ENCODE peak calls at places on chromosomes 13 and 19, in nine cellular contexts. One of them, this sample, is unnamed.

GRCh38 chr19:3720533-3720917 is 12.3 kb downstream of the TJP3 start:
- DNase-seq in IMR-90: no peak
- DNase-seq in heart right ventricle: no peak
- DNase-seq in upper lobe of right lung: no peak
- DNase-seq in testis: no peak
- DNase-seq in A549: peak
- DNase-seq in tibial nerve: no peak
- DNase-seq in HCT116: no peak
- DNase-seq in psoas muscle: no peak
- DNase-seq in this sample: no peak

GRCh38 chr13:89136678-89137077 is 1465.5 kb downstream of the SLITRK5 start:
- DNase-seq in IMR-90: no peak
- DNase-seq in heart right ventricle: no peak
- DNase-seq in upper lobe of right lung: no peak
- DNase-seq in testis: no peak
- DNase-seq in A549: no peak
- DNase-seq in tibial nerve: no peak
- DNase-seq in HCT116: no peak
- DNase-seq in psoas muscle: no peak
- DNase-seq in this sample: no peak

GRCh38 chr13:96994030-96994848 is at the start of gene OXGR1:
- DNase-seq in IMR-90: no peak
- DNase-seq in heart right ventricle: no peak
- DNase-seq in upper lobe of right lung: no peak
- DNase-seq in testis: no peak
- DNase-seq in A549: no peak
- DNase-seq in tibial nerve: no peak
- DNase-seq in HCT116: no peak
- DNase-seq in psoas muscle: peak
- DNase-seq in this sample: no peak

GRCh38 chr19:15448014-15448777 is 1.6 kb downstream of the WIZ start:
- DNase-seq in IMR-90: no peak
- DNase-seq in heart right ventricle: no peak
- DNase-seq in upper lobe of right lung: no peak
- DNase-seq in testis: no peak
- DNase-seq in A549: no peak
- DNase-seq in tibial nerve: no peak
- DNase-seq in HCT116: no peak
- DNase-seq in psoas muscle: no peak
- DNase-seq in this sample: no peak

GRCh38 chr13:73961181-73961580 is 173.0 kb downstream of the KLF12 start:
- DNase-seq in IMR-90: no peak
- DNase-seq in heart right ventricle: no peak
- DNase-seq in upper lobe of right lung: no peak
- DNase-seq in testis: no peak
- DNase-seq in A549: no peak
- DNase-seq in tibial nerve: no peak
- DNase-seq in HCT116: no peak
- DNase-seq in psoas muscle: no peak
- DNase-seq in this sample: no peak

GRCh38 chr13:45879666-45880065 is 28.1 kb upstream of the SIAH3 start:
- DNase-seq in IMR-90: no peak
- DNase-seq in heart right ventricle: peak
- DNase-seq in upper lobe of right lung: no peak
- DNase-seq in testis: no peak
- DNase-seq in A549: peak
- DNase-seq in tibial nerve: no peak
- DNase-seq in HCT116: peak
- DNase-seq in psoas muscle: peak
- DNase-seq in this sample: peak

GRCh38 chr13:108795841-108796240 is 166.4 kb downstream of the MYO16 start:
- DNase-seq in IMR-90: peak
- DNase-seq in heart right ventricle: no peak
- DNase-seq in upper lobe of right lung: no peak
- DNase-seq in testis: no peak
- DNase-seq in A549: no peak
- DNase-seq in tibial nerve: no peak
- DNase-seq in HCT116: no peak
- DNase-seq in psoas muscle: no peak
- DNase-seq in this sample: no peak

GRCh38 chr13:79423801-79424642 is 18.0 kb upstream of the RBM26 start:
- DNase-seq in IMR-90: peak
- DNase-seq in heart right ventricle: no peak
- DNase-seq in upper lobe of right lung: no peak
- DNase-seq in testis: no peak
- DNase-seq in A549: peak
- DNase-seq in tibial nerve: no peak
- DNase-seq in HCT116: peak
- DNase-seq in psoas muscle: no peak
- DNase-seq in this sample: no peak

GRCh38 chr13:112341976-112342735 is 34.0 kb upstream of the SPACA7 start:
- DNase-seq in IMR-90: no peak
- DNase-seq in heart right ventricle: no peak
- DNase-seq in upper lobe of right lung: no peak
- DNase-seq in testis: no peak
- DNase-seq in A549: no peak
- DNase-seq in tibial nerve: no peak
- DNase-seq in HCT116: no peak
- DNase-seq in psoas muscle: no peak
- DNase-seq in this sample: no peak

GRCh38 chr19:18300930-18301717 is 19.7 kb upstream of the JUND start:
- DNase-seq in IMR-90: peak
- DNase-seq in heart right ventricle: peak
- DNase-seq in upper lobe of right lung: peak
- DNase-seq in testis: no peak
- DNase-seq in A549: peak
- DNase-seq in tibial nerve: peak
- DNase-seq in HCT116: no peak
- DNase-seq in psoas muscle: peak
- DNase-seq in this sample: no peak

GRCh38 chr13:92259523-92259922 is 861.1 kb downstream of the GPC5 start:
- DNase-seq in IMR-90: no peak
- DNase-seq in heart right ventricle: no peak
- DNase-seq in upper lobe of right lung: no peak
- DNase-seq in testis: no peak
- DNase-seq in A549: no peak
- DNase-seq in tibial nerve: no peak
- DNase-seq in HCT116: no peak
- DNase-seq in psoas muscle: no peak
- DNase-seq in this sample: no peak

GRCh38 chr19:19533826-19534225 is 4.2 kb upstream of the CILP2 start:
- DNase-seq in IMR-90: no peak
- DNase-seq in heart right ventricle: no peak
- DNase-seq in upper lobe of right lung: no peak
- DNase-seq in testis: no peak
- DNase-seq in A549: no peak
- DNase-seq in tibial nerve: no peak
- DNase-seq in HCT116: no peak
- DNase-seq in psoas muscle: no peak
- DNase-seq in this sample: no peak

GRCh38 chr19:13960863-13961784 is 8.8 kb downstream of the DCAF15 start:
- DNase-seq in IMR-90: no peak
- DNase-seq in heart right ventricle: no peak
- DNase-seq in upper lobe of right lung: no peak
- DNase-seq in testis: no peak
- DNase-seq in A549: no peak
- DNase-seq in tibial nerve: no peak
- DNase-seq in HCT116: no peak
- DNase-seq in psoas muscle: no peak
- DNase-seq in this sample: no peak

GRCh38 chr13:77872995-77873394 is 45.6 kb downstream of the EDNRB start:
- DNase-seq in IMR-90: peak
- DNase-seq in heart right ventricle: no peak
- DNase-seq in upper lobe of right lung: no peak
- DNase-seq in testis: peak
- DNase-seq in A549: no peak
- DNase-seq in tibial nerve: no peak
- DNase-seq in HCT116: no peak
- DNase-seq in psoas muscle: no peak
- DNase-seq in this sample: no peak

GRCh38 chr13:36082396-36082795 is 48.8 kb downstream of the DCLK1 start:
- DNase-seq in IMR-90: no peak
- DNase-seq in heart right ventricle: no peak
- DNase-seq in upper lobe of right lung: no peak
- DNase-seq in testis: no peak
- DNase-seq in A549: no peak
- DNase-seq in tibial nerve: no peak
- DNase-seq in HCT116: no peak
- DNase-seq in psoas muscle: no peak
- DNase-seq in this sample: no peak

GRCh38 chr13:36088001-36088400 is 43.2 kb downstream of the DCLK1 start:
- DNase-seq in IMR-90: no peak
- DNase-seq in heart right ventricle: no peak
- DNase-seq in upper lobe of right lung: no peak
- DNase-seq in testis: no peak
- DNase-seq in A549: no peak
- DNase-seq in tibial nerve: no peak
- DNase-seq in HCT116: no peak
- DNase-seq in psoas muscle: no peak
- DNase-seq in this sample: no peak

GRCh38 chr13:36086117-36086516 is 45.1 kb downstream of the DCLK1 start:
- DNase-seq in IMR-90: no peak
- DNase-seq in heart right ventricle: no peak
- DNase-seq in upper lobe of right lung: no peak
- DNase-seq in testis: no peak
- DNase-seq in A549: no peak
- DNase-seq in tibial nerve: no peak
- DNase-seq in HCT116: no peak
- DNase-seq in psoas muscle: no peak
- DNase-seq in this sample: no peak

GRCh38 chr13:36082806-36083205 is 48.4 kb downstream of the DCLK1 start:
- DNase-seq in IMR-90: no peak
- DNase-seq in heart right ventricle: no peak
- DNase-seq in upper lobe of right lung: no peak
- DNase-seq in testis: no peak
- DNase-seq in A549: no peak
- DNase-seq in tibial nerve: no peak
- DNase-seq in HCT116: no peak
- DNase-seq in psoas muscle: no peak
- DNase-seq in this sample: no peak

GRCh38 chr13:36084131-36084530 is 47.1 kb downstream of the DCLK1 start:
- DNase-seq in IMR-90: no peak
- DNase-seq in heart right ventricle: no peak
- DNase-seq in upper lobe of right lung: no peak
- DNase-seq in testis: no peak
- DNase-seq in A549: no peak
- DNase-seq in tibial nerve: no peak
- DNase-seq in HCT116: no peak
- DNase-seq in psoas muscle: no peak
- DNase-seq in this sample: no peak
- TF ChIP-seq CTCF in IMR-90: no peak
- TF ChIP-seq CTCF in heart right ventricle: no peak
- TF ChIP-seq CTCF in upper lobe of right lung: no peak
- TF ChIP-seq CTCF in testis: no peak
- TF ChIP-seq CTCF in A549: no peak
- TF ChIP-seq CTCF in tibial nerve: no peak
- TF ChIP-seq CTCF in HCT116: no peak
- TF ChIP-seq CTCF in psoas muscle: no peak
- TF ChIP-seq CTCF in this sample: no peak

GRCh38 chr13:50993371-50993770 is 83.8 kb downstream of the RNASEH2B start:
- DNase-seq in IMR-90: no peak
- DNase-seq in heart right ventricle: no peak
- DNase-seq in upper lobe of right lung: no peak
- DNase-seq in testis: no peak
- DNase-seq in A549: no peak
- DNase-seq in tibial nerve: no peak
- DNase-seq in HCT116: no peak
- DNase-seq in psoas muscle: no peak
- DNase-seq in this sample: no peak
- H3K4me3 ChIP-seq in IMR-90: no peak
- H3K4me3 ChIP-seq in heart right ventricle: no peak
- H3K4me3 ChIP-seq in upper lobe of right lung: no peak
- H3K4me3 ChIP-seq in testis: no peak
- H3K4me3 ChIP-seq in A549: no peak
- H3K4me3 ChIP-seq in tibial nerve: no peak
- H3K4me3 ChIP-seq in HCT116: no peak
- H3K4me3 ChIP-seq in psoas muscle: no peak
- H3K4me3 ChIP-seq in this sample: no peak

DNA sequence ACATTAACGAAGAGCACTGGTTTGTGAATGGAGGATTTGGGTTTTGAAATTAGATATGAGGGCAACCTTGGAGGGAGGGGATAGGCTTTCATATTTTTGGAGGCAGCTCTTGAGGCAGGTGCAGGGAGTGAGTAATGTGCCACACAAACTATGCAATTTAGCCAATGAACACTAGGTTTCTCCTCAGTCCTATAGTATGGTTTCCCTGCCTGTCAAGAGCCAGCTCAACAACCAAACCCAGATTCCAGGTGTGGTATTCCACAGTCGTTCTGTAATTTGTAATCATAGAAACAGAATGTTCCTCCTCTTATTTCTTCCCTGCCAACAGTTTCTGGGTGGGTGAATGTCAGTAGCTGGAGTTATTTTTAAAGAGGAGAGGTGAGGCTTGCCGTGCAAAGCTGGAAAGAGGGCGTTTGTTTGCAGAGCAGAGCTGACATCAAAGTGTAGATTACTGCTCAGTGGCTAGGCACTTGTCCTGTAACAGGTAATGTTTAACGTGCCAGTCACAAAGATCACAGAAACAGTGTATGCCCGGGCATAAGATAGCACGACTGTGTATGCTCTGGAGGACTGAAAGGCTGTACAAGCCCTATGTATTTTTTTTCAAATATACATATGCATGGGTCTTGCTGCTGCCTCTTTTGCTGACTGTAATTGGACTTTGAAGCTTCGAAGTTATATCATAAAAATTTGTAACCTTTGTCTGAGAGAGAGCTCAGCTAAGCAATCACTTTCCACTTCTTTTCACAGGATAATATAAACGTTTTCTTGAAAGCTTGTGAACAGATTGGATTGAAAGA is 124.3 kb downstream of the LMO7 start:
- DNase-seq in IMR-90: peak
- DNase-seq in heart right ventricle: no peak
- DNase-seq in upper lobe of right lung: no peak
- DNase-seq in testis: peak
- DNase-seq in A549: peak
- DNase-seq in tibial nerve: no peak
- DNase-seq in HCT116: peak
- DNase-seq in psoas muscle: no peak
- DNase-seq in this sample: peak
- TF ChIP-seq CTCF in IMR-90: peak
- TF ChIP-seq CTCF in heart right ventricle: no peak
- TF ChIP-seq CTCF in upper lobe of right lung: peak
- TF ChIP-seq CTCF in testis: no peak
- TF ChIP-seq CTCF in A549: no peak
- TF ChIP-seq CTCF in tibial nerve: no peak
- TF ChIP-seq CTCF in HCT116: no peak
- TF ChIP-seq CTCF in psoas muscle: peak
- TF ChIP-seq CTCF in this sample: no peak

DNA sequence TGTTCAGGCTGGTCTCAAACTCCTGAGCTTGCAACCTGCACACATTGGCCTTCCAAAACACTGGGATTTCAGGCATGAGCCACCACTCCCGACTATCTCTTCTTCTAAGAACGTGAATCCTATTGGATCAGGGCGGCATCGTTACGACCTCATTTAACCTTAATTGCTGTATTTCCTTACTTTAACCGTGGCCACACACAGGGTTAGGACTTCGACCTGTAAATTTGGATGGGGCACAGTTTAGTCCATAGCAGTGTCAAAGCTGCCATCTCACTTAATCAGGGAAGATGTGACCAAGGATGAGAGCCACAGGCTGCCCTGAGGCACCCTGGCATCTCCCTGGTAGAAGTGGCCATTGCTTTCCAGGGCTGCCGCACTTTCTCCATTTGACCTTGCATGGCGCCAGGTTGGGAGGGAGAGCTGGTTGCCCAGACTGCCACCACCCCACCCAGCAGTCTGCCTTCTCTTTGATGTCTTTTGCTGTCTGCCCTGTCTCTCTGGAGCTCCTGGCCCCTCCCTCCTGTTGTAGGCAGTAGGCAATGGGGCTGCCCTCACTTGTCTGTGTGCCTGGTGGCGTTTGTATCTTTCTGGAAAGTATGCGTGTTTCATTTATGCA is 141.3 kb upstream of the RNF113B start:
- DNase-seq in IMR-90: no peak
- DNase-seq in heart right ventricle: no peak
- DNase-seq in upper lobe of right lung: no peak
- DNase-seq in testis: no peak
- DNase-seq in A549: no peak
- DNase-seq in tibial nerve: no peak
- DNase-seq in HCT116: no peak
- DNase-seq in psoas muscle: no peak
- DNase-seq in this sample: no peak
- H3K4me3 ChIP-seq in IMR-90: no peak
- H3K4me3 ChIP-seq in heart right ventricle: no peak
- H3K4me3 ChIP-seq in upper lobe of right lung: no peak
- H3K4me3 ChIP-seq in testis: no peak
- H3K4me3 ChIP-seq in A549: no peak
- H3K4me3 ChIP-seq in tibial nerve: no peak
- H3K4me3 ChIP-seq in HCT116: no peak
- H3K4me3 ChIP-seq in psoas muscle: no peak
- H3K4me3 ChIP-seq in this sample: no peak

This sample was measured in LNCaP clone FGC.